ENCODE peak calls at places on chromosomes 12 and 14, in ten cellular contexts. One of them, this sample, is unnamed.

GRCh38 chr12:7093486-7093885 is 1.2 kb upstream of the C1R start:
- DNase-seq in OCI-LY7: no peak
- DNase-seq in cardiac fibroblast: no peak
- DNase-seq in esophagus muscularis mucosa: no peak
- DNase-seq in type B pancreatic cell: no peak
- DNase-seq in BJ: no peak
- DNase-seq in fibroblast of the aortic adventitia: no peak
- DNase-seq in B cell: no peak
- DNase-seq in AG04450: no peak
- DNase-seq in progenitor cell of endocrine pancreas: no peak
- DNase-seq in this sample: no peak

GRCh38 chr12:9798008-9798619 is 29.2 kb upstream of the KLRF1 start:
- DNase-seq in OCI-LY7: peak; percentile 90
- DNase-seq in cardiac fibroblast: peak; percentile 79
- DNase-seq in esophagus muscularis mucosa: no peak
- DNase-seq in type B pancreatic cell: no peak
- DNase-seq in BJ: no peak
- DNase-seq in fibroblast of the aortic adventitia: peak; percentile 47
- DNase-seq in B cell: peak; percentile 79
- DNase-seq in AG04450: no peak
- DNase-seq in progenitor cell of endocrine pancreas: peak; percentile 51
- DNase-seq in this sample: peak; percentile 74

GRCh38 chr14:49464885-49465284 is 121.3 kb downstream of the RPS29 start:
- DNase-seq in OCI-LY7: peak; percentile 3
- DNase-seq in cardiac fibroblast: peak; percentile 3
- DNase-seq in esophagus muscularis mucosa: no peak
- DNase-seq in type B pancreatic cell: no peak
- DNase-seq in BJ: no peak
- DNase-seq in fibroblast of the aortic adventitia: no peak
- DNase-seq in B cell: no peak
- DNase-seq in AG04450: no peak
- DNase-seq in progenitor cell of endocrine pancreas: no peak
- DNase-seq in this sample: peak; percentile 14

GRCh38 chr14:69427596-69427995 is 29.1 kb downstream of the SLC39A9 start:
- DNase-seq in OCI-LY7: no peak
- DNase-seq in cardiac fibroblast: no peak
- DNase-seq in esophagus muscularis mucosa: no peak
- DNase-seq in type B pancreatic cell: no peak
- DNase-seq in BJ: no peak
- DNase-seq in fibroblast of the aortic adventitia: no peak
- DNase-seq in B cell: no peak
- DNase-seq in AG04450: no peak
- DNase-seq in progenitor cell of endocrine pancreas: no peak
- DNase-seq in this sample: peak; percentile 22

GRCh38 chr12:98757455-98757854 is 112.4 kb downstream of the APAF1 start:
- DNase-seq in OCI-LY7: no peak
- DNase-seq in cardiac fibroblast: no peak
- DNase-seq in esophagus muscularis mucosa: no peak
- DNase-seq in type B pancreatic cell: no peak
- DNase-seq in BJ: no peak
- DNase-seq in fibroblast of the aortic adventitia: no peak
- DNase-seq in B cell: no peak
- DNase-seq in AG04450: no peak
- DNase-seq in progenitor cell of endocrine pancreas: no peak
- DNase-seq in this sample: no peak

GRCh38 chr12:127485528-127485927 is 781.4 kb upstream of the TMEM132C start:
- DNase-seq in OCI-LY7: no peak
- DNase-seq in cardiac fibroblast: peak; percentile 87
- DNase-seq in esophagus muscularis mucosa: no peak
- DNase-seq in type B pancreatic cell: no peak
- DNase-seq in BJ: peak; percentile 59
- DNase-seq in fibroblast of the aortic adventitia: peak; percentile 88
- DNase-seq in B cell: no peak
- DNase-seq in AG04450: peak; percentile 68
- DNase-seq in progenitor cell of endocrine pancreas: no peak
- DNase-seq in this sample: peak; percentile 88

GRCh38 chr12:47825239-47825639 is 5.5 kb upstream of the HDAC7 start:
- DNase-seq in OCI-LY7: no peak
- DNase-seq in cardiac fibroblast: no peak
- DNase-seq in esophagus muscularis mucosa: no peak
- DNase-seq in type B pancreatic cell: no peak
- DNase-seq in BJ: no peak
- DNase-seq in fibroblast of the aortic adventitia: peak; percentile 62
- DNase-seq in B cell: no peak
- DNase-seq in AG04450: no peak
- DNase-seq in progenitor cell of endocrine pancreas: no peak
- DNase-seq in this sample: peak; percentile 85

GRCh38 chr12:85835810-85836715 is at the start of gene RASSF9:
- DNase-seq in OCI-LY7: no peak
- DNase-seq in cardiac fibroblast: peak; percentile 83
- DNase-seq in esophagus muscularis mucosa: no peak
- DNase-seq in type B pancreatic cell: no peak
- DNase-seq in BJ: no peak
- DNase-seq in fibroblast of the aortic adventitia: peak; percentile 98
- DNase-seq in B cell: no peak
- DNase-seq in AG04450: peak; percentile 20
- DNase-seq in progenitor cell of endocrine pancreas: no peak
- DNase-seq in this sample: peak; percentile 91

GRCh38 chr14:61476105-61476736 is 154.8 kb downstream of the PRKCH start:
- DNase-seq in OCI-LY7: peak; percentile 56
- DNase-seq in cardiac fibroblast: no peak
- DNase-seq in esophagus muscularis mucosa: no peak
- DNase-seq in type B pancreatic cell: no peak
- DNase-seq in BJ: no peak
- DNase-seq in fibroblast of the aortic adventitia: no peak
- DNase-seq in B cell: no peak
- DNase-seq in AG04450: no peak
- DNase-seq in progenitor cell of endocrine pancreas: no peak
- DNase-seq in this sample: no peak

GRCh38 chr12:26629864-26630263 is 203.1 kb downstream of the ITPR2 start:
- DNase-seq in OCI-LY7: no peak
- DNase-seq in cardiac fibroblast: peak; percentile 62
- DNase-seq in esophagus muscularis mucosa: no peak
- DNase-seq in type B pancreatic cell: no peak
- DNase-seq in BJ: no peak
- DNase-seq in fibroblast of the aortic adventitia: peak; percentile 66
- DNase-seq in B cell: no peak
- DNase-seq in AG04450: no peak
- DNase-seq in progenitor cell of endocrine pancreas: no peak
- DNase-seq in this sample: no peak
- TF ChIP-seq CTCF in OCI-LY7: no peak
- TF ChIP-seq CTCF in cardiac fibroblast: peak; percentile 66
- TF ChIP-seq CTCF in esophagus muscularis mucosa: peak; percentile 70
- TF ChIP-seq CTCF in type B pancreatic cell: no peak
- TF ChIP-seq CTCF in BJ: peak; percentile 54
- TF ChIP-seq CTCF in fibroblast of the aortic adventitia: peak; percentile 72
- TF ChIP-seq CTCF in B cell: no peak
- TF ChIP-seq CTCF in AG04450: peak; percentile 69
- TF ChIP-seq CTCF in progenitor cell of endocrine pancreas: peak; percentile 28
- TF ChIP-seq CTCF in this sample: no peak

GRCh38 chr14:67835596-67835995 is 16.0 kb downstream of the RAD51B start:
- DNase-seq in OCI-LY7: no peak
- DNase-seq in cardiac fibroblast: no peak
- DNase-seq in esophagus muscularis mucosa: no peak
- DNase-seq in type B pancreatic cell: no peak
- DNase-seq in BJ: no peak
- DNase-seq in fibroblast of the aortic adventitia: no peak
- DNase-seq in B cell: no peak
- DNase-seq in AG04450: no peak
- DNase-seq in progenitor cell of endocrine pancreas: no peak
- DNase-seq in this sample: no peak

GRCh38 chr14:67831122-67831521 is 11.5 kb downstream of the RAD51B start:
- DNase-seq in OCI-LY7: no peak
- DNase-seq in cardiac fibroblast: no peak
- DNase-seq in esophagus muscularis mucosa: no peak
- DNase-seq in type B pancreatic cell: no peak
- DNase-seq in BJ: no peak
- DNase-seq in fibroblast of the aortic adventitia: no peak
- DNase-seq in B cell: no peak
- DNase-seq in AG04450: no peak
- DNase-seq in progenitor cell of endocrine pancreas: no peak
- DNase-seq in this sample: no peak

GRCh38 chr14:67833403-67833802 is 13.8 kb downstream of the RAD51B start:
- DNase-seq in OCI-LY7: no peak
- DNase-seq in cardiac fibroblast: no peak
- DNase-seq in esophagus muscularis mucosa: no peak
- DNase-seq in type B pancreatic cell: no peak
- DNase-seq in BJ: no peak
- DNase-seq in fibroblast of the aortic adventitia: no peak
- DNase-seq in B cell: no peak
- DNase-seq in AG04450: no peak
- DNase-seq in progenitor cell of endocrine pancreas: no peak
- DNase-seq in this sample: no peak

DNA sequence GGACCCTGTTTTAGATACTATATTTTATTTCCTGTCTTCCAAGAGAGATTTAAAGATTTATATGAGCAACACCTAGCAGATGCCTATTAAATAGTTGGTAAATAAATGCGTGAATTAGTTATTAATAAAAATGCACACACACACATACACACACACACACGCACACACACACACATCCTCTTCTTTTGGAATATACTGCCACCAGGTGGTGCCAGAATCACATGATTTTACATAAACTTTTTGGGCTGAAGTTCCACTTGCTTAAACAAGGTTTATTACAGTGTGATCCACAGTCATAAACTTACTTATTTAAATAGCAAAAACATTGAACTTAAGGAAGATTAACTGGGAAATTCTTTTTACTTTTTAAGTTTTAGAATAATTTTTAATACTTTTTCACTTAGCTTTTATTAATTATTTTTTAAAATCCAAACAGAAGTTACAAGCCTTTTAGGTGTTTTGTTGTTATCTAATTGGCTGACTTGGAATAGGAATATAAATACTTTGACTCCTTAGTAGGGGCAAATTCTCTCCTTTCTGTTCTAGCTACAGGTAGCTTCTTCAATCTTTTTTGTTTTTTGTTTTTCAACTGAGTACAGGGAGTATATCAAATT is 17.5 kb downstream of the RAD51B start:
- DNase-seq in OCI-LY7: peak; percentile 79
- DNase-seq in cardiac fibroblast: peak; percentile 90
- DNase-seq in esophagus muscularis mucosa: no peak
- DNase-seq in type B pancreatic cell: no peak
- DNase-seq in BJ: peak; percentile 29
- DNase-seq in fibroblast of the aortic adventitia: peak; percentile 91
- DNase-seq in B cell: peak; percentile 69
- DNase-seq in AG04450: peak; percentile 61
- DNase-seq in progenitor cell of endocrine pancreas: no peak
- DNase-seq in this sample: peak; percentile 73
- TF ChIP-seq CTCF in OCI-LY7: peak; percentile 90
- TF ChIP-seq CTCF in cardiac fibroblast: peak; percentile 48
- TF ChIP-seq CTCF in esophagus muscularis mucosa: peak; percentile 69
- TF ChIP-seq CTCF in type B pancreatic cell: peak; percentile 83
- TF ChIP-seq CTCF in BJ: peak; percentile 55
- TF ChIP-seq CTCF in fibroblast of the aortic adventitia: peak; percentile 61
- TF ChIP-seq CTCF in B cell: peak; percentile 72
- TF ChIP-seq CTCF in AG04450: peak; percentile 76
- TF ChIP-seq CTCF in progenitor cell of endocrine pancreas: peak; percentile 75
- TF ChIP-seq CTCF in this sample: peak; percentile 73

GRCh38 chr12:22529281-22530060 is 14.9 kb downstream of the C2CD5 start:
- DNase-seq in OCI-LY7: peak; percentile 46
- DNase-seq in cardiac fibroblast: peak; percentile 71
- DNase-seq in esophagus muscularis mucosa: no peak
- DNase-seq in type B pancreatic cell: no peak
- DNase-seq in BJ: no peak
- DNase-seq in fibroblast of the aortic adventitia: peak; percentile 22
- DNase-seq in B cell: no peak
- DNase-seq in AG04450: no peak
- DNase-seq in progenitor cell of endocrine pancreas: no peak
- DNase-seq in this sample: peak; percentile 48
- TF ChIP-seq CTCF in OCI-LY7: peak; percentile 78
- TF ChIP-seq CTCF in cardiac fibroblast: peak; percentile 37
- TF ChIP-seq CTCF in esophagus muscularis mucosa: peak; percentile 52
- TF ChIP-seq CTCF in type B pancreatic cell: peak; percentile 70
- TF ChIP-seq CTCF in BJ: peak; percentile 26
- TF ChIP-seq CTCF in fibroblast of the aortic adventitia: peak; percentile 43
- TF ChIP-seq CTCF in B cell: peak; percentile 74
- TF ChIP-seq CTCF in AG04450: peak; percentile 46
- TF ChIP-seq CTCF in progenitor cell of endocrine pancreas: peak; percentile 75
- TF ChIP-seq CTCF in this sample: peak; percentile 13

DNA sequence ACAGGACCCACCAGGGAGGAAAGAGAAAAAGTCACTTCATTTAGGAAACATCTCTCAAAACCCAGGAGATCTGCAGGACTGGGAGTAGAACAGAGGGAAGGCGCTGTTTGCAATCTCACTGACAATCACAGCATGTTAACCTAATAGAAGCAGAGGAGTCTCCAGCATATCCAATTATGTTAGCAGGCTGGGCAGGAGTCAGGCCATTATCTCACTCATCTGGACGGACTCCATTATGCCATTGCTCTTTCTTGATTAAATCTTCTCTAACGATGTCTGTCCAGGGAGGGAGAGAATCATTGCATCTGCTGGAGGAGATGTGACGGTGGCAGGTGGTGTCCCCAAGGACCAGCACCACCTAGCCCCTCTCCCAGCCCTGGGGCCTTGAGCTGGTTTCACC is 203.8 kb upstream of the SFSWAP start:
- DNase-seq in OCI-LY7: no peak
- DNase-seq in cardiac fibroblast: no peak
- DNase-seq in esophagus muscularis mucosa: no peak
- DNase-seq in type B pancreatic cell: no peak
- DNase-seq in BJ: no peak
- DNase-seq in fibroblast of the aortic adventitia: no peak
- DNase-seq in B cell: no peak
- DNase-seq in AG04450: no peak
- DNase-seq in progenitor cell of endocrine pancreas: no peak
- DNase-seq in this sample: no peak
- TF ChIP-seq CTCF in OCI-LY7: no peak
- TF ChIP-seq CTCF in cardiac fibroblast: no peak
- TF ChIP-seq CTCF in esophagus muscularis mucosa: no peak
- TF ChIP-seq CTCF in type B pancreatic cell: no peak
- TF ChIP-seq CTCF in BJ: no peak
- TF ChIP-seq CTCF in fibroblast of the aortic adventitia: no peak
- TF ChIP-seq CTCF in B cell: no peak
- TF ChIP-seq CTCF in AG04450: no peak
- TF ChIP-seq CTCF in progenitor cell of endocrine pancreas: no peak
- TF ChIP-seq CTCF in this sample: no peak

DNA sequence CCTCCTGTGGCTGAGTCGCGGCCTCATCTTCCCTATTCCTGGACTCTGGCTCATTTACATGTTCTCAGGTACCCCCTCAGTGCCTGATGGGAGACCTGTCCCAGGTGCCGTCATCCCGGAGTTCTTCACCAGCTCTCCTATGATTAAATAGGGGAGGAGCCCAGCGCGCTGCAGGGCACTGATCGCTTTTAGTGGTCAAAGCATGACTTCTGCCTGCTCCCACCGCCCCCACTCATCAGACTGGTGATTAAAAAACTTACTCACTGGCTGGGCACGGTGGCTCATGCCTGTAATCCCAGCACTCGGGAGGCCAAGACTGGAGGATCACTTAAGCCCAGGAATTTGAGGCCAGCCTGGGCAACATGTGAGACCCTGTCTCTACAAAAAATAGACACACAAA is 85.9 kb downstream of the FOXN4 start:
- DNase-seq in OCI-LY7: no peak
- DNase-seq in cardiac fibroblast: no peak
- DNase-seq in esophagus muscularis mucosa: no peak
- DNase-seq in type B pancreatic cell: no peak
- DNase-seq in BJ: no peak
- DNase-seq in fibroblast of the aortic adventitia: no peak
- DNase-seq in B cell: no peak
- DNase-seq in AG04450: no peak
- DNase-seq in progenitor cell of endocrine pancreas: no peak
- DNase-seq in this sample: no peak
- TF ChIP-seq CTCF in OCI-LY7: no peak
- TF ChIP-seq CTCF in cardiac fibroblast: no peak
- TF ChIP-seq CTCF in esophagus muscularis mucosa: no peak
- TF ChIP-seq CTCF in type B pancreatic cell: no peak
- TF ChIP-seq CTCF in BJ: no peak
- TF ChIP-seq CTCF in fibroblast of the aortic adventitia: no peak
- TF ChIP-seq CTCF in B cell: no peak
- TF ChIP-seq CTCF in AG04450: no peak
- TF ChIP-seq CTCF in progenitor cell of endocrine pancreas: no peak
- TF ChIP-seq CTCF in this sample: no peak

This sample was measured in MCF 10A.